ENCODE peak calls at places on chromosome X, in four cellular contexts. S, P, I and U are unnamed samples. For H3K4me1, the result is how much of the 10 kb centered on the place peaks cover.

GRCh38 chrX:11781734-11782370 is 23.8 kb downstream of the MSL3 start:
- DNase-seq in S (no peak), P (no peak), I (peak), U (no peak)

GRCh38 chrX:9647475-9647874 is 118.2 kb downstream of the GPR143 start:
- DNase-seq in S (no peak), P (no peak), I (no peak), U (no peak)

GRCh38 chrX:9885150-9885549 is 82.0 kb upstream of the CLDN34 start:
- DNase-seq in S (peak), P (no peak), I (peak), U (peak)

GRCh38 chrX:150507251-150507856 is 61.1 kb upstream of the MTM1 start:
- DNase-seq in S (no peak), P (no peak), I (no peak), U (peak)

GRCh38 chrX:49310371-49310770 is 6.9 kb downstream of the GAGE10 start:
- DNase-seq in S (no peak), P (no peak), I (no peak), U (no peak)

GRCh38 chrX:67351411-67351810 is 192.4 kb upstream of the AR start:
- DNase-seq in S (no peak), P (no peak), I (no peak), U (no peak)

GRCh38 chrX:48530736-48531135 is 8.8 kb upstream of the TBC1D25 start:
- DNase-seq in S (no peak), P (no peak), I (no peak), U (no peak)

GRCh38 chrX:76148753-76149152 is 24.1 kb upstream of the PBDC1 start:
- DNase-seq in S (peak), P (peak), I (peak), U (peak)

GRCh38 chrX:15594371-15594770 is 6.4 kb downstream of the ACE2 start:
- DNase-seq in S (no peak), P (no peak), I (no peak), U (no peak)

GRCh38 chrX:143429021-143429570 is 88.2 kb downstream of the SPANXN3 start:
- DNase-seq in S (no peak), P (no peak), I (no peak), U (no peak)

GRCh38 chrX:115906276-115906675 is 264.3 kb upstream of the AGTR2 start:
- DNase-seq in S (no peak), P (no peak), I (no peak), U (no peak)

GRCh38 chrX:46754450-46755075 is 4.4 kb downstream of the SLC9A7 start:
- DNase-seq in S (no peak), P (peak), I (no peak), U (no peak)

GRCh38 chrX:77014655-77015377 is 432.4 kb upstream of the FGF16 start:
- DNase-seq in S (peak), P (no peak), I (peak), U (no peak)

GRCh38 chrX:74291964-74292891 is 11.8 kb upstream of the ZCCHC13 start:
- DNase-seq in S (peak), P (peak), I (peak), U (peak)

GRCh38 chrX:9746148-9746880 is 19.3 kb downstream of the GPR143 start:
- DNase-seq in S (no peak), P (no peak), I (no peak), U (peak)

GRCh38 chrX:25427873-25428555 is 412.2 kb upstream of the ARX start:
- DNase-seq in S (no peak), P (no peak), I (peak), U (no peak)

GRCh38 chrX:19579485-19579884 is 64.2 kb upstream of the MAP3K15 start:
- DNase-seq in S (no peak), P (no peak), I (peak), U (peak)

GRCh38 chrX:115410731-115411435 is 121.4 kb downstream of the LUZP4 start:
- DNase-seq in S (no peak), P (no peak), I (no peak), U (no peak)

GRCh38 chrX:149715468-149715867 is 3.6 kb downstream of the MAGEA11 start:
- DNase-seq in S (no peak), P (peak), I (no peak), U (no peak)

GRCh38 chrX:108167211-108167872 is 75.8 kb downstream of the ATG4A start:
- DNase-seq in S (no peak), P (no peak), I (peak), U (peak)

GRCh38 chrX:68999351-68999750 is 165.9 kb downstream of the PJA1 start:
- DNase-seq in S (no peak), P (no peak), I (no peak), U (peak)

GRCh38 chrX:37926700-37927099 is 79.3 kb upstream of the DYNLT3 start:
- DNase-seq in S (peak), P (peak), I (peak), U (peak)

GRCh38 chrX:47683171-47684145 is 24.5 kb upstream of the UXT start:
- DNase-seq in S (no peak), P (no peak), I (peak), U (no peak)

GRCh38 chrX:132412208-132412607 is 76.6 kb downstream of the MBNL3 start:
- DNase-seq in S (peak), P (no peak), I (no peak), U (no peak)

DNA sequence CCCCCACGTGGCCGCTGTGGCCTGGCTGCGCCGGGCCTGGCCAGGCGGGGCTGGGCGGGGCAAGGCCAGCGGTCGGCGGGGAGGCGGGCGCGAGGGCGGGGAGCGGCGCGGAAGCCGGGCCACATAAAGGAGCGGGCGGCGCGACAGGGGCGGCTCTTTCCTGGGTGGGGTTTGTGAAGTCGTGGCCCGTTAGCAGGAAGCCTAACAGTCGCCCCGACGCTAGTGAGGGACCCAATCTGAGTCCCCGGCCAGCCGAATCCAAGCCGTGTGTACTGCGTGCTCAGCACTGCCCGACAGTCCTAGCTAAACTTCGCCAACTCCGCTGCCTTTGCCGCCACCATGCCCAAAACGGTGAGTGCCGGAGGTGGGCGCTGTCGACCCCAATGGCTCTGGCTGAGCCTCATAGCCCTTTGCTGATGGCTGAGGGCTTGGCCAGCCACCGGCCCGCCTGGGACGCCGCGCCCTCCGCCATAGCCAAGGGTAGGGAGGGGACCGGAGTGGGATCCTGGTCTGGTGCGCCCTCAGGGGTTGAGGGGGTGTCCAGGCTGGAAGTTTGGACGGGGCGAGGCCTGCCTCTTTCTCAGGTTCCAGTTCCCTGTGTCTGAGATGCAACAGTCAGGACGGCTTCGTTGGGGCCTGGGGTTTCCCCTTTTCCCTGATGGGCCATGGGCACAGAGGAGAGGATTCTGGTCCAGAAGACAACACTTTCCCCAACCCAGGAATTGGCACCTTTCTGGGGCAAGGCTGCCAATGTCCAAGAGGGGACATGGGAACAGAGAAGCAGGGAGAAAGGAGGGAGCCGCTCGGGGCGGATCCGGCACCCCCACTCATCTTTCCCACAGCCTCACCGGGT is at the start of gene MSN:
- DNase-seq in S (no peak), P (no peak), I (peak), U (peak)
- H3K4me1 ChIP-seq in S (under half), P (under half), I (under half), U (under half)

GRCh38 chrX:129877401-129877800 is 28.6 kb upstream of the UTP14A start:
- DNase-seq in S (no peak), P (no peak), I (no peak), U (no peak)
- TF ChIP-seq MYC in S (no peak), P (no peak), I (no peak), U (no peak)

GRCh38 chrX:13091111-13091765 is 46.8 kb upstream of the FAM9C start:
- DNase-seq in S (no peak), P (peak), I (no peak), U (no peak)
- H2AFZ ChIP-seq in S (peak), P (peak), I (peak), U (peak)

GRCh38 chrX:136659174-136659573 is 11.2 kb downstream of the CD40LG start:
- DNase-seq in S (no peak), P (no peak), I (no peak), U (no peak)

GRCh38 chrX:136662104-136662503 is 14.1 kb downstream of the CD40LG start:
- DNase-seq in S (no peak), P (no peak), I (no peak), U (no peak)

GRCh38 chrX:136662976-136663375 is 15.0 kb downstream of the CD40LG start:
- DNase-seq in S (no peak), P (no peak), I (no peak), U (no peak)

GRCh38 chrX:136658151-136658550 is 10.2 kb downstream of the CD40LG start:
- DNase-seq in S (no peak), P (no peak), I (no peak), U (no peak)

DNA sequence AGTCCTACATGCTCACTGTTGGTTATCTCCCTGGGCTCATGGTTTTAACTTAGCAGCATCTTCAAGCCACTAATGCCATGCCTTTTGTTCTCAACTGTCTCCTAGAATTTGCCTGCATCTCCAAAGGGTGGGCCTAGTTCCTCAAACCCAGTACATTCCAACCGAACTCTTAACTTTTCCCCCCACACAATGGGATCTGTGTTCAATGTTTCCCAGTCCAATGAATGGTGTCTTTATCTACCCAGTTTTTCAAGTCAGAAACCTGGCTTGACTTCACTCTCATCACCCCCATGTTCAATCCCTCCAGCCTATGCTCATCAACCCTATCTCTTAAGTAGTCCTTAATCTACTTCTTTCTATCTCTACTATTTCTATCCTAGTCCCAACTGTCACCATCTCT is 12.9 kb downstream of the CD40LG start:
- DNase-seq in S (no peak), P (no peak), I (no peak), U (no peak)
- H3K4me1 ChIP-seq in S (under half), P (under half), I (under half), U (under half)

DNA sequence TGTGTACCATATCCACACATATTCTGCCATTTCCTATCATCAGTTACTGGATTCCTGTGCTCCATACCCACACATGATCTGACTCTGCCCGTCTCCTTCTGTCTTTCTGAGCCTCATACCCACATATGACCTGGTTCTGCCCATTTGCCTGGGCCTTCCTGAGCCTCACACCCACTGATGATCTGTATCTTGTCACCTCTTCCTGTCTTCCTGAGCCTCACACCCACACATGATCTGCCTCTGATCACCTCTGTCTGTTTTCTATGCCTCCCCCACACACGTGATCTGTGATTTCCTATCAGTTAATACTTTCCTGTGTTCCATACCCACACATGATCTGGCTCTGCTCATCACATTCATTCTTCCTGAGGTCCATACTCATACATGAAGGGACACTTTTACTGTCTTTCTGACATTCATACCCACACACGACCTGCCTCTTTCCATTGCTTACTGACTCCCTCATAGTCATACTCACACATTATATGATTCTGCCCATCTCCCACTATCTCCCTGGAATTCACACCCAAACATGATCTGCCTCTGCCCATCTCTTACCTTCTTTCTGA is 32.5 kb downstream of the SCML1 start:
- DNase-seq in S (no peak), P (no peak), I (no peak), U (no peak)
- TF ChIP-seq MYC in S (no peak), P (no peak), I (no peak), U (no peak)

DNA sequence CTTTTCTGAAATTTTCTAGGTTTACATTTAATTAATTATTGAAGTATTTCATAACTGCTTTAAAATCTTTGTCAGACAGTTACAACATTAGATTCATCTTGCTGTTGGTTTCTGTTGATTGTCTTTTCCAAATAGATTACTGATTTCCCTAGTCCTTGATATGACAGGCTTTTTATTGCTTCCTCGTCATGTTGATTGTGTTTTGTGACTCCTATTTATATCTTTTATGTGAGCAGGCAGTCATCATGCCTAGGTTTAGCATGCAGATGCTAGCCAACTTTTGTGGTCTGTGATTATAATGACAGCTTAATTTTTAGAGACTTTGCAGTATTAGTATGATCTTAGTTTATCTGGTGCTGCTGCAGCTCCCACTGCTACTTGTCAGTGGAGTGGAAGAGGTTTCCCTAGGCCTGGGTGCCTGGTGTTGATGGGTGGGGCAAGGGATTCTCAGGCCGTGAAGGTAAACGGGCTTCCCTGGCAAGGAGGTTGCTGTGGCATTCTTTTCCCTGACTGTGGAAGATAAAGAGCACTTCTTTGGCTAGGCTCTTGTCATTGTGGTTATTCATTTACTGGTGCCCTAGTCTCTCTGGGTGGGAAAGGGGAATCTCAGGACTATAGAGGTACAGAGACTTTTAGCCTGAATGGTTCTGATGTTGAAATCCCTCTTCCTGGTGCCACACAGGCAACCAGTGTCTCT is 65.7 kb downstream of the SERPINA7 start:
- DNase-seq in S (peak), P (no peak), I (no peak), U (no peak)
- H2AFZ ChIP-seq in S (no peak), P (no peak), I (no peak), U (no peak)

GRCh38 chrX:154370300-154370881 is 4.0 kb downstream of the FLNA start:
- DNase-seq in S (no peak), P (no peak), I (no peak), U (peak)

GRCh38 chrX:154372612-154373022 is 1.8 kb downstream of the FLNA start:
- DNase-seq in S (peak), P (peak), I (peak), U (no peak)

GRCh38 chrX:154369453-154370299 is 4.8 kb downstream of the FLNA start:
- DNase-seq in S (peak), P (peak), I (peak), U (peak)

GRCh38 chrX:154371771-154372300 is 2.6 kb downstream of the FLNA start:
- DNase-seq in S (no peak), P (no peak), I (no peak), U (no peak)

DNA sequence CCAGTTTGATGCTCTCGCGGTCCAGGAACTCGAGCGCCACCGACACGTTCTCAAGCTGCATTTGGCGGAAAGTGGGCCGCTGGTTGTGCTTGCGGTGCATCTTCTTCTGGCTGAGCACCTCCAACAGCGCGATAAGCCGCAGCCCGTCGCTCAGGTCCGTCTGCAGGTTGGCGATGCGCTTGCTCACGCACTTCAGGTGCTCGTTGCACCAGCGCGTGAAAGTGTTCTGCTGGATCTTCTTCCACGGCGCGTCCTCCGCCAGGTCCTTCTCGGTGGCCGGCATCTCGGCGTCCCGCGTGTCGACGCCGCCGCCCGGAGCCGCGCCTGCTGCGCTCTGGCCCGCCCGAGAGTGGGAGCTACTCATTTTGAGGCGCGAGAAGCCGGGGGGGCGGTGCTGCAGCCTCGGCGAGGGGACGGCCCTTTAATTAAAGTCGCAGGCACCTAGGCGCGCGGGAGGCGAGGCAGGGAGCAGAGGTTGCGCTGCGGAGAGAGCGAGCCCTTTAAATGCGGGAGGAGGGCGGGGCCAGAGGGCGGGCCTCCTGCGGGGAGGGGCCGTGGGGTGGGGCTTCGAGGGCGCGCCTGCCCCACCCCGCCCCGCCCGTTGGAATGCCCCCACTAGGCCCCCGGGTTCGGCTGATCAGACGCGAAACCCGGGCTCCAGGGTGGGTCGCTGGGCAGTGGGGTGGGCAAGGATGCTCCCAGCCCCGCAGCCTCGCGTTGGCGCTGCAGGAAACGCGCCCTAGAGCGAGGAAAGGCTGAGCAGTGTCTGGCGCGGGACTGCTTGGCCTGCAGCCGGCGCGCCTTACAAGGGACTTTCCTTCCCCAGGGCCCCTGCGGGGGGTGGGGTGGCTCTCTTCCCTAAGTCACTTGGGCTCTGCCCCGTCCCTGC is 3.3 kb downstream of the FLNA start:
- DNase-seq in S (peak), P (peak), I (peak), U (peak)
- H3K4me1 ChIP-seq in S (under half), P (under half), I (under half), U (under half)

GRCh38 chrX:39688576-39689373 is 409.0 kb downstream of the BCOR start:
- DNase-seq in S (peak), P (no peak), I (peak), U (peak)
- TF ChIP-seq MYC in S (no peak), P (no peak), I (peak), U (no peak)